ENCODE peak calls at places on chromosomes 3 and 15, in seven cellular contexts. L is GM23248, W is IMR-90, I is heart right ventricle, J is HCT116, M is lower lobe of right lung, H is esophagus squamous epithelium. N is an unnamed sample.

GRCh38 chr3:103794656-103795055 is 1359.8 kb downstream of the ZPLD1 start:
- DNase-seq in L (no peak), W (no peak), I (no peak), J (no peak), M (no peak), H (no peak), N (no peak)

GRCh38 chr3:31064021-31064420 is 169.6 kb upstream of the GADL1 start:
- DNase-seq in L (peak; percentile 53), W (peak; percentile 10), I (no peak), J (no peak), M (no peak), H (no peak), N (no peak)

GRCh38 chr3:148379763-148380162 is 317.9 kb upstream of the AGTR1 start:
- DNase-seq in L (peak; percentile 80), W (peak; percentile 69), I (no peak), J (peak; percentile 65), M (no peak), H (no peak), N (no peak)

GRCh38 chr3:39088456-39088855 is 19.0 kb downstream of the GORASP1 start:
- DNase-seq in L (no peak), W (no peak), I (no peak), J (no peak), M (no peak), H (no peak), N (no peak)

GRCh38 chr15:58513008-58513407 is 81.2 kb downstream of the LIPC start:
- DNase-seq in L (peak; percentile 20), W (no peak), I (no peak), J (no peak), M (no peak), H (no peak), N (no peak)

GRCh38 chr3:5545719-5546118 is 358.2 kb downstream of the EDEM1 start:
- DNase-seq in L (no peak), W (no peak), I (no peak), J (no peak), M (no peak), H (no peak), N (no peak)

GRCh38 chr15:32691316-32692032 is 26.3 kb upstream of the GREM1 start:
- DNase-seq in L (no peak), W (no peak), I (no peak), J (no peak), M (no peak), H (no peak), N (no peak)

GRCh38 chr15:32834156-32834555 is 116.4 kb downstream of the GREM1 start:
- DNase-seq in L (no peak), W (no peak), I (no peak), J (no peak), M (no peak), H (no peak), N (no peak)

GRCh38 chr3:38634133-38634532 is 15.4 kb downstream of the SCN5A start:
- DNase-seq in L (peak; percentile 46), W (peak; percentile 62), I (no peak), J (no peak), M (no peak), H (no peak), N (no peak)

GRCh38 chr15:96324900-96325299 is 5.6 kb upstream of the NR2F2 start:
- DNase-seq in L (no peak), W (no peak), I (no peak), J (no peak), M (no peak), H (no peak), N (no peak)

GRCh38 chr15:31372635-31373091 is 46.0 kb downstream of the KLF13 start:
- DNase-seq in L (peak; percentile 74), W (peak; percentile 74), I (peak; percentile 79), J (no peak), M (no peak), H (no peak), N (no peak)

GRCh38 chr15:88124199-88124598 is 132.3 kb downstream of the NTRK3 start:
- DNase-seq in L (no peak), W (no peak), I (no peak), J (no peak), M (no peak), H (no peak), N (no peak)

GRCh38 chr15:91919014-91919534 is 65.6 kb downstream of the SLCO3A1 start:
- DNase-seq in L (no peak), W (no peak), I (peak; percentile 56), J (no peak), M (no peak), H (no peak), N (no peak)

GRCh38 chr3:52439426-52440248 is 5.3 kb downstream of the SEMA3G start:
- DNase-seq in L (no peak), W (no peak), I (no peak), J (no peak), M (no peak), H (no peak), N (no peak)

DNA sequence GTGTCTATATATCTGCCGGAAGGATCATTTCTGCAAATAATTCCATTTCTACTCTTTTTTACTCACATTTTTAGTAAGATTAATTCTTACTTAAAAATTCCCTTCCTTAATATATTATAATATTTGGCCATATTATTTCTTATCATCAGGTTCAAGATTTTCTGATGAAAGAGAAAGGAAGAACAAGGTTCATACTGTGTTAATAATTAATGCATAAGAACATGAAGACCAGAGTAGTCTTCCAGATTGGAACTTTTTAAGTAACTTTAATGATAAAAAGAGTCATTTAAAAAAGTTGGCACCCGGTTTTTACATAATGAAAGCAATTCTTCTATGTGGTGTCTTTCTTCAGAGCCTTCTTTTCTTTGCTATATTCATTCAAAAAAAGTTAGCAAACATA is 590 bp downstream of the ACKR4 start:
- DNase-seq in L (no peak), W (no peak), I (no peak), J (no peak), M (no peak), H (no peak), N (no peak)
- H3K4me3 ChIP-seq in L (peak overlapping the region; percentile 80), W (no peak overlapping the region), I (peak overlapping the region; percentile 23), J (no peak overlapping the region), M (peak overlapping the region; percentile 44), H (no peak overlapping the region), N (no peak overlapping the region)

GRCh38 chr3:99638244-99638948 is at the start of gene COL8A1:
- DNase-seq in L (peak; percentile 66), W (peak; percentile 77), I (peak; percentile 62), J (no peak), M (peak; percentile 76), H (no peak), N (no peak)

GRCh38 chr3:99637381-99638111 is 848 bp upstream of the COL8A1 start:
- DNase-seq in L (peak; percentile 82), W (peak; percentile 90), I (no peak), J (no peak), M (no peak), H (no peak), N (no peak)

GRCh38 chr3:99635348-99635747 is 3.0 kb upstream of the COL8A1 start:
- DNase-seq in L (peak; percentile 46), W (no peak), I (no peak), J (no peak), M (no peak), H (no peak), N (no peak)

GRCh38 chr3:99634881-99635280 is 3.5 kb upstream of the COL8A1 start:
- DNase-seq in L (peak; percentile 35), W (peak; percentile 43), I (no peak), J (no peak), M (no peak), H (no peak), N (no peak)

GRCh38 chr3:99637041-99637380 is 1.4 kb upstream of the COL8A1 start:
- DNase-seq in L (no peak), W (no peak), I (no peak), J (no peak), M (no peak), H (no peak), N (no peak)
- H3K4me3 ChIP-seq in L (peak overlapping the region; percentile 73), W (peak overlapping the region; percentile 62), I (peak overlapping the region; percentile 54), J (no peak overlapping the region), M (peak overlapping the region; percentile 62), H (peak overlapping the region; percentile 52), N (no peak overlapping the region)

GRCh38 chr3:24263069-24263668 is 231.5 kb downstream of the THRB start:
- DNase-seq in L (no peak), W (no peak), I (no peak), J (no peak), M (no peak), H (no peak), N (no peak)

GRCh38 chr3:24259901-24260512 is 234.6 kb downstream of the THRB start:
- DNase-seq in L (peak; percentile 78), W (peak; percentile 22), I (no peak), J (no peak), M (no peak), H (no peak), N (no peak)

GRCh38 chr3:24258260-24258659 is 236.4 kb downstream of the THRB start:
- DNase-seq in L (no peak), W (no peak), I (no peak), J (no peak), M (no peak), H (no peak), N (no peak)

GRCh38 chr3:24255414-24255813 is 239.2 kb downstream of the THRB start:
- DNase-seq in L (no peak), W (no peak), I (no peak), J (no peak), M (no peak), H (no peak), N (no peak)

DNA sequence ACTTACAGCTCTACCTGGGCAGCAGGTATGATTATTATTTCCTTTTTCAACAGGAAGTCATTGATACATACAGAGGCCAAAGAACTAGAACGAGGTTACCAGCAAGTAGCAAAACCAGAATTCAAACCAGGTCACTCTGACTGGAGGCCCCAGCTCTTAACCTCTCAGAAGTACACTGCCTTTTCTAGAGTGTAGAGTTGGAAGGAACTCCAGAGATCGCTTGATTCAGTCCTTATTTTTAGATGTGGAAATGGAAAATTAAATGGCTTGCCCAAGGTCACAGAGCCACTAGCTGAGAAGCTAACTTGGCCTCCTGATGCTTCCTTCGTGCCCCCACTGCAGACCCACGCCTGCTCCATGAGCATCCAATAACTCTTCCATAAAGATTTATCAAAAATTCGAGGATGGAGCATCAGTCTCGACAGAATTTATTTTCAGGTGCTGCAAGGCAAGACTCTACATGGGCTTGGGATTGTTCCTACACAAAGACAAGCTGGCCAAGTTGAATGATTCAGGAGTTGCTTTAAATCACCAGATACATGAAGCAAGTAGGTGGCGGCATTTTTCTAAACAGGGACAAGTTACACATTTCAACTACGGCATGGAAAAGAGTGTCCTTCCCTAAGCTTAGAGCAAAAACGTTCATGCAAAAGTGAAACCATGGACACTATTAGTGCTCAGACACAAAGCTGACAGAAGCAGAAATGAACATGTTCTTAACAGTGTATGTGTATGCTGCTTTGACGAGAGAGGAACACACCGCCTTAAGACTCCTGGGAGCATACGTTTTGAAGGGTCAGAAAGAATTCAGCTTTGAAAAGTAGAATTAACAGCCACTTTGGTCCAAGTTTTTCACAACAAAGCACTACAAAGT is 235.7 kb downstream of the THRB start:
- DNase-seq in L (no peak), W (no peak), I (no peak), J (no peak), M (no peak), H (no peak), N (no peak)
- H3K4me3 ChIP-seq in L (no peak overlapping the region), W (no peak overlapping the region), I (no peak overlapping the region), J (no peak overlapping the region), M (no peak overlapping the region), H (no peak overlapping the region), N (no peak overlapping the region)

DNA sequence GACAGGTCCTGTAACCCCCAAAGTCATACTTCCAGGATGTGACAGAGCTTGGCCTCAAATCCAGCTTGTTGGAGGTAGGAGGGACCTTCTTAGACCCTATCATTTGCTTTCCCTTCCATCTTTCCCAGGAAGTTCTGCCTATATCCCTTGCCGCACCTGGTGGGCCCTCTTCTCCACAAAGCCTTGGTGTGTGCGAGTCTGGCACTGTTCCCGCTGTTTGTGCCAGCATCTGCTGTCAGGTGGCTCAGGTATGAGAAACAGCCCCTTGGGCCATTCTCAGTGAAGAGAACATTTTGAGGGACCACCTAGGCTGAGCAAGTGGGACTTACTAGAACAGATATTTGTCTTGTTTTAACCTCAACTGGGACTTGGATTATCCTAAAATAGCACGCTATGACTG is 1.3 kb downstream of the IL17RE start:
- DNase-seq in L (no peak), W (no peak), I (no peak), J (no peak), M (no peak), H (no peak), N (no peak)
- H3K4me3 ChIP-seq in L (no peak overlapping the region), W (no peak overlapping the region), I (no peak overlapping the region), J (no peak overlapping the region), M (peak overlapping the region; percentile 55), H (no peak overlapping the region), N (no peak overlapping the region)